ENCODE peak calls at places on chromosomes 11 and 22, in ten cellular contexts. J is CD8-positive, alpha-beta memory T cell; U is mesendoderm; Y is ovary; V is PC-3; C is A549; R is cardiac fibroblast; X is right lobe of liver; E is bronchial epithelial cell; M is Panc1. Q is an unnamed sample.

GRCh38 chr22:19734163-19734562 is 10.8 kb downstream of the GP1BB start:
- DNase-seq in E (no peak), V (no peak), R (no peak), M (no peak), C (no peak), Y (no peak), X (no peak), U (no peak), J (no peak), Q (no peak)

GRCh38 chr11:106714179-106714578 is 304.1 kb downstream of the GUCY1A2 start:
- DNase-seq in C (no peak), X (no peak), R (peak), Y (no peak), M (no peak), U (no peak), V (peak), J (no peak), E (no peak), Q (no peak)

GRCh38 chr11:91790873-91791468 is 433.6 kb upstream of the FAT3 start:
- DNase-seq in Y (no peak), U (no peak), R (peak), E (no peak), C (no peak), V (no peak), M (no peak), J (no peak), X (no peak), Q (no peak)

GRCh38 chr22:44396021-44396726 is 83.4 kb upstream of the SHISAL1 start:
- DNase-seq in J (no peak), Y (peak), E (no peak), V (no peak), C (no peak), X (no peak), R (no peak), M (no peak), U (no peak), Q (no peak)

GRCh38 chr22:25919452-25919851 is 177.5 kb downstream of the MYO18B start:
- DNase-seq in U (no peak), Y (no peak), X (no peak), M (no peak), J (no peak), C (no peak), V (no peak), E (no peak), R (no peak), Q (no peak)

GRCh38 chr11:114610550-114610949 is 15.0 kb upstream of the NXPE4 start:
- DNase-seq in V (no peak), C (no peak), M (no peak), Y (no peak), X (no peak), J (no peak), U (no peak), R (no peak), E (no peak), Q (no peak)

GRCh38 chr22:46629291-46629690 is 9.1 kb downstream of the GRAMD4 start:
- DNase-seq in Y (no peak), R (no peak), J (no peak), V (no peak), U (no peak), X (no peak), C (no peak), E (no peak), M (no peak), Q (no peak)

GRCh38 chr11:74678591-74679512 is 52.4 kb downstream of the CHRDL2 start:
- DNase-seq in Y (no peak), V (no peak), C (no peak), E (no peak), M (no peak), J (no peak), U (no peak), R (peak), X (no peak), Q (no peak)

GRCh38 chr11:77590194-77590591 is 440 bp downstream of the AQP11 start:
- DNase-seq in Y (peak), U (peak), M (peak), R (peak), J (no peak), X (peak), V (peak), C (peak), E (peak), Q (no peak)

GRCh38 chr11:134440851-134441645 is 29.0 kb upstream of the B3GAT1 start:
- DNase-seq in J (no peak), X (no peak), R (no peak), V (no peak), C (no peak), M (no peak), Y (no peak), U (no peak), E (no peak), Q (no peak)

GRCh38 chr22:28075260-28075981 is 156.4 kb upstream of the PITPNB start:
- DNase-seq in V (peak), R (peak), E (peak), Y (peak), J (no peak), X (no peak), U (peak), C (peak), M (no peak), Q (peak)

GRCh38 chr22:32448980-32449379 is 15.3 kb downstream of the BPIFC start:
- DNase-seq in C (no peak), Y (no peak), V (peak), M (no peak), R (no peak), X (no peak), J (no peak), U (no peak), E (peak), Q (no peak)

GRCh38 chr22:28017558-28017820 is 98.4 kb upstream of the PITPNB start:
- DNase-seq in C (no peak), M (no peak), E (no peak), Y (no peak), R (no peak), U (no peak), X (no peak), V (no peak), J (no peak), Q (no peak)

GRCh38 chr22:42412744-42413220 is 19.4 kb downstream of the NFAM1 start:
- DNase-seq in E (no peak), U (peak), X (no peak), V (no peak), R (no peak), M (no peak), J (no peak), C (no peak), Y (no peak), Q (no peak)

GRCh38 chr11:13535819-13536218 is 40.0 kb upstream of the PTH start:
- DNase-seq in M (no peak), E (no peak), V (peak), X (no peak), J (no peak), Y (no peak), U (peak), C (no peak), R (peak), Q (no peak)

GRCh38 chr11:69834251-69834650 is 15.0 kb upstream of the FGF3 start:
- DNase-seq in X (no peak), E (no peak), V (no peak), C (no peak), M (no peak), Y (peak), J (peak), R (no peak), U (no peak), Q (no peak)

GRCh38 chr11:65182258-65183170 is 786 bp downstream of the CAPN1 start:
- DNase-seq in C (no peak), Y (peak), X (peak), M (no peak), U (peak), J (no peak), E (peak), V (peak), R (peak), Q (no peak)

GRCh38 chr11:126519653-126520573 is 164.4 kb downstream of the ST3GAL4 start:
- DNase-seq in M (no peak), X (no peak), V (no peak), C (no peak), J (no peak), U (no peak), E (no peak), R (no peak), Y (no peak), Q (no peak)

GRCh38 chr11:61923166-61924015 is 6.0 kb upstream of the RAB3IL1 start:
- DNase-seq in Y (peak), E (no peak), R (peak), J (no peak), V (no peak), M (no peak), C (no peak), U (peak), X (peak), Q (no peak)

GRCh38 chr11:128226106-128226716 is 361.1 kb downstream of the ETS1 start:
- DNase-seq in V (no peak), U (peak), Y (no peak), J (no peak), M (no peak), X (no peak), E (no peak), R (no peak), C (no peak), Q (no peak)

GRCh38 chr11:86476109-86476861 is 101.6 kb downstream of the CCDC81 start:
- DNase-seq in R (peak), U (no peak), M (no peak), J (no peak), Y (peak), X (no peak), C (no peak), E (no peak), V (no peak), Q (no peak)

GRCh38 chr11:16184588-16184987 is 171.8 kb downstream of the SOX6 start:
- DNase-seq in V (peak), M (peak), U (peak), E (peak), J (no peak), C (peak), R (peak), Y (no peak), X (no peak), Q (no peak)

DNA sequence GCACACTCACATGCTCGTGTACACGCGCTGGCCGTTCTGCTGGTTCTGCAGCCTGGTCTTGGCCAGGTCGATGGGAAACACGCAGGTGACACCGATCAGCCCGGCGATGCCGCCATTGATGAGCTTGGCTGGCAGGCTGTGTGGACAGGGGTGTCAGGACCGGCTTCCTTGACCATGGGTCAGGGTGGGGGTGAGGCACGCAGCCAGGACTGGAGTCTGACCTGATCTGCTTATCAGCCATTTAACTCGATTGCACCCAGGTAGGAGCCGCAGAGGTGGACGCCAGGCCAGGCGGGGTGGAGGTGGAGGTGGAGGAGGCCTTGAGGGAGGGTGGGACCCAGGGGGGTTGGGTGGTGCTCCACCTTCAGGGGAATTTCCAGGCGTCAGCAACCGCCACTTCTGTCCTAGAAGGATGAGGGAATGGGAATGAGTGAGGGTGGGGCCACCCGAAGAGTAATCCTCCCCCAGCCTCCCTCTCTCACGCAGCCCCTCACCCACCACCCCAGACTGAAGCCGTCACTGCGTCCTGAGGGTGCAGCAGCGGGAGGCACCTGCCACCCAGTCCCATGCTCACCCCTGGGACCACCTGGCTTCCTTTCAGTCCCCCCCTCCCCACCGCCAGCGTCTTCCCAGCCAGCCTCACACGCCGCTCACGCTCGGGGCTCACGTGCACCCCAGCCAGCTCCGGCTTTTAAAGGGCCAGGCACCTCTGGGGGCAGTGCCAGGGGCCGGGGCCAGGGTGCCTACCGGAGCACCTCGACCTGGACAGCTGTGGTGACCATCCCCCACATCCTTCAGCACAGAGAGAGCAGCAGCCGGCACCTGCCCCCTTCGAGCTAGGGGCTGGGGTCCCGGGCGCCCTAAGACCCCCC is 3.1 kb downstream of the SLC25A22 start:
- DNase-seq in Y (no peak), X (no peak), M (no peak), E (no peak), C (no peak), U (no peak), V (no peak), R (no peak), J (no peak), Q (no peak)
- H3K4me3 ChIP-seq in Y (peak), X (peak), M (peak), E (peak), C (no peak), U (no peak), V (peak), R (peak), J (no peak), Q (peak)

DNA sequence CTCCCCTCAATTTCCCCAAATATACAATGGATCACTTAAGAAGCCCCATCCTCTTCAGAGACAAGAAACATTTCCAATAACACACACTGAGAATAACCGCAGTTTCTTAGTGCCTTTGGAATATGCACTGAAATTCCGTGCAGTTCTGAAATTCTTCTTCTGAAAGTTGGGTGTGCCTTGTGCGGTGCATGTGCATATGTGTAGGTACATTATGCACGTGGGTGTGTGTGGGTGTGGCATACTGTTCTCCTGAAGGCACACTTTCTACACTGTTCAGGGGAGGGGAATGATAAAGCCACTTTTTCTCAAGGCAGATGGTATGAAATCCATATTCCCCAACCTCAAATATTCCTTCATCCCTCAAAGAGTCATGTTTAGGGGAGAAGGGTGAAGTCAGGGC is 1.7 kb downstream of the EXPH5 start:
- DNase-seq in C (no peak), R (no peak), U (no peak), E (no peak), X (no peak), M (no peak), V (no peak), Y (no peak), J (no peak), Q (no peak)
- H3K4me3 ChIP-seq in C (no peak), R (no peak), U (no peak), E (peak), X (no peak), M (no peak), V (peak), Y (no peak), J (peak), Q (no peak)

DNA sequence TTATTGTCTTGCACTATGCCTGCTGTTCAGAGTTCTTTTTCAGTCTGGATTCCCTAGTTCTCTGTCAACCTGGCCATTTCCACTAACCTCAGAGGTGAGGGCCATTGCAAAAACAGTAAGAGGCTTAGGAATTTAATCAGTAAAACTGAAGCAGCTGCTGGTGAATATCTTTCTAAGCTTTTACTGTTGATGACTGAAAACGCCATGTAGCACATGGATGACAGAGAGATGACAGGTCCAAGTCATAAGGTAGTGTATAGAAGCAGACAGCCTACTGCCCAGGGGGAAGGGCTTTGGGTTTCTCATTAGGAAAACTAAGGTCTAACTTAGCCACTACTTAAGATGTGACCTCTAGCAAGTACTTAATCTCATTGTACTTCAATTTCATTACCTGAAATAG is 152.6 kb upstream of the DDI1 start:
- DNase-seq in R (no peak), E (no peak), M (no peak), X (no peak), U (no peak), Y (no peak), J (no peak), V (no peak), C (no peak), Q (no peak)
- H3K4me3 ChIP-seq in R (no peak), E (no peak), M (no peak), X (no peak), U (no peak), Y (no peak), J (no peak), V (no peak), C (no peak), Q (no peak)

DNA sequence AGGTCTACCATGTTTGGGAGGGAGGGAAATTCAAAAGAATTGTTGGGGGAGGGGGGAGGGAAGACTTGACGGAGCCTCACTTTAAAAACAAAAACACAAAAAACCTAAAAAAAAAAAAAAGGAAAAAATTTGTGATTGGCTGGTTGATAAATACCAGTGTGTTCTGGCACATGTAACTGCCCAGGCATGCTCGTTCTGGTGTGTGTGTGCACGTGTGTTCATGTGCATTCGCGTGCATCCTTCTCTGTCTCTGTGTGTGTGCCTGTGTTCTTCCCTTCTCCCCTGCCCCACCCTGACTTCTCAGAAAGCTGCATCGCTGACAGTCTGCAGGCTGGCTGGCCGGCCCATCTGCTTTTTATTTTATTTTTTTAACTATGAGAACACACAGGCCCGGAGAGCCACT is 22.6 kb upstream of the ADSL start:
- DNase-seq in R (no peak), V (no peak), U (no peak), M (no peak), Y (no peak), J (no peak), X (no peak), E (no peak), C (no peak), Q (no peak)
- H3K4me3 ChIP-seq in R (no peak), V (no peak), U (no peak), M (no peak), Y (no peak), J (peak), X (no peak), E (no peak), C (no peak), Q (no peak)

DNA sequence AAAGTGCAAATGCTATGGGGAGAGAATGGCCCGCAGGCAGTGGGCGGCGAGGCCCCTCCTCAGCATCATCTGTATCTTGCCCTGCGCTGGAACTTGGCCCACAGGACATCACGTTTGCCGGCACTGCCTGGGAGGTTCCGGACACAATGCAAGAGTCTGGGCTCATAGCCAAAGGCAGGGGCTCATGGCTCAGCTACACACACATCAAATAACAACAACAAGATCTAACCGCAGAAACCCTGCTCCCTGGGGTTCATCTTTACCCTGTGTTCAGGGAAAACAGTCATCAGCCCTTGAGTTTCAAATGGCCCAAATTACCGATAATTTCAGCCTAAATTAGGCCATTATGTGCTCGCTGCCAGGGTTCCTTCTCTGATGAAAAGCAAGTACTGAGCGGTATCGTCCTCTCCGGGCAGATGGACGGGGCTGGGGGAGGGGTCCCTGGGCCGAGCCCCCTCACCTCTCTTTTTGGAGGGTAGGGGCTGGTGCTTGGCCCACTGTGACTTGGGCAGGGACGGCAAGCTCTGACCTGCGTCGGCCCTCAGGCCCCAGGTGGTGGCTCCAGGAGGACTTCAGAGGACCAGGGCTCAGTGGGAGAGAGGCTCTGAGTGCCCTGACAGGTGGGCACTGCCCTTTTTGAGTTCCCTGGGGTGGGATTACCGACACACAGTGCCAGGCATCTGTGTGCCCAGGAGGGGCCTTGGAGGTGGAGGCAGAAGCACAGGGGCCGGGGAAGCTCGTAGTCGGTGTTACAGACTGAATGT is 25.0 kb upstream of the GAL start:
- DNase-seq in E (peak), Y (peak), U (no peak), V (peak), C (peak), R (peak), J (no peak), X (peak), M (peak), Q (peak)
- H3K4me3 ChIP-seq in E (no peak), Y (no peak), U (no peak), V (no peak), C (no peak), R (no peak), J (no peak), X (no peak), M (no peak), Q (no peak)

DNA sequence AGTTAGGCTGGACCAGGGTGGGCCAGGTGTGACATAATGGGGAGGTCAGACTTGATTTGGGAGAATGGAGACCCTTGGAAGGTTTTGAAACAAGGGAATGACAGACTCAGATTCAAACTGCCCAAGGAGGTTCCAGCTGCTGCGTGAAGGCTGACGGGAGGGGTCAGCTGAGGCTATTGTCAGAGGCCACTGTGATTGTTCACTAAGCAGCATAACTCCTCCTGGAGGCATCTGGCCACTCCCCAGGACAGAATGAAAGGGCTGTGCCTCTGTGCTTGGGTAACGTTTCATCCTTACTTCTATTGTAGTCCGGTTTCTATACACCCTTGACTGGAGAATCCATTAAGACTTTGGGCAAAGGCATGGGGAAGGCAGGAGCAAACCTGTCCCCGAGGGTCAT is 126.6 kb downstream of the DSCAML1 start:
- DNase-seq in V (no peak), U (no peak), E (no peak), C (no peak), J (no peak), R (no peak), X (no peak), Y (no peak), M (no peak), Q (no peak)
- H3K4me3 ChIP-seq in V (no peak), U (no peak), E (no peak), C (no peak), J (no peak), R (no peak), X (no peak), Y (no peak), M (no peak), Q (no peak)

DNA sequence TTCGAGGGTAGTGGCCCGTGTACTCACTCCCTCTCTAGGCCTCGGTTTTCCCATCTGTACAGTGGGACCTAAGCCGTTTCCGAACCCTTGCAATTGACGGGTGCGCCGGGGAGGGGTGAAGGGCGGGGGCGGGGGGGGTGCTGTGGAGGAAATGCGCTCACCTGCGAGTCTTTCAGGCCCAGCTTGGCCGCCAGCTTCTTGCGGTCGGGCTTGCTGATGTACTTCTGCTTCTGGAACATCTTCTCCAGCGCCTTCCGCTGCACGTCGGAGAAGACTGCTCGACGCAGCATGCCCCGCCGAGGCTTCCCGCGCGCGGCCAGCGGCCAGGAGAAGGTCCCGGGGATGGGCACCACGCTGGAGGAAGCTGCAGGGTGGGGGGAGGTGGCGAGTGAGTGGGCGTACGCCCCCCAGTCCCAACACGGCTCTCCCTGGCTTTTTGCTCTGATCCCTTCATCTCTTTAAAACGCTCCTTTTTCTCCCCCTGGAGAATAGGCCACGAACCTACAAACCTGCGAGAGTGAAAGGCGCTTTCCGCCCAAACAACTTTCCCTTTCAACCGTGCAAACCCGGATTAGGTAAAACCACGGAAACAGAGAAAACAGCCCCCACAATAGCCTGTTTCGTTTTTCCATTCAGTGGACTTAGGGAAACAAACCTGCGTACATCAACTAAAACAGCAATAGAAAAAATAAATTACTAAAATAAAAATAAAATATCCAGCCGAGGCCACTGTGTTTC is 3.2 kb downstream of the DBX1 start:
- DNase-seq in C (no peak), E (no peak), V (no peak), X (no peak), J (peak), M (no peak), Y (no peak), R (no peak), U (peak), Q (no peak)
- H3K4me3 ChIP-seq in C (peak), E (no peak), V (no peak), X (no peak), J (peak), M (no peak), Y (no peak), R (no peak), U (no peak), Q (no peak)

Q was measured in AG09309.